ENCODE peak calls at places on chromosomes 4 and X, in nine cellular contexts. J is ovary, E is astrocyte of the hippocampus, Y is AG08396, T is dorsolateral prefrontal cortex, K is NCI-H345, I is left cardiac atrium, W is astrocyte, Z is AG04450. V is an unnamed sample.

GRCh38 chrX:74465424-74465823 is 44.1 kb downstream of the SLC16A2 start:
- DNase-seq in J (no peak), E (no peak), Y (no peak), T (no peak), K (no peak), I (no peak), W (no peak), Z (no peak), V (no peak)

GRCh38 chr4:56544573-56545131 is 39.1 kb downstream of the ARL9 start:
- DNase-seq in J (peak), E (peak), Y (peak), T (peak), K (peak), I (peak), W (peak), Z (peak), V (peak)

GRCh38 chr4:120869511-120870278 is 52.8 kb downstream of the PRDM5 start:
- DNase-seq in J (no peak), E (no peak), Y (no peak), T (no peak), K (peak), I (no peak), W (no peak), Z (no peak), V (no peak)

GRCh38 chr4:11904117-11904535 is 475.4 kb upstream of the HS3ST1 start:
- DNase-seq in J (peak), E (peak), Y (no peak), T (no peak), K (no peak), I (peak), W (peak), Z (no peak), V (no peak)

GRCh38 chr4:97593248-97593647 is 550.0 kb downstream of the STPG2 start:
- DNase-seq in J (no peak), E (no peak), Y (peak), T (no peak), K (no peak), I (no peak), W (no peak), Z (no peak), V (peak)

GRCh38 chr4:117560329-117560728 is 474.0 kb upstream of the NDST3 start:
- DNase-seq in J (no peak), E (peak), Y (no peak), T (no peak), K (no peak), I (no peak), W (peak), Z (peak), V (no peak)

GRCh38 chrX:26788402-26788998 is 572.5 kb downstream of the MAGEB5 start:
- DNase-seq in J (no peak), E (no peak), Y (no peak), T (no peak), K (no peak), I (no peak), W (no peak), Z (no peak), V (no peak)

GRCh38 chr4:163967263-163967662 is 472.8 kb downstream of the TMA16 start:
- DNase-seq in J (no peak), E (no peak), Y (no peak), T (no peak), K (no peak), I (no peak), W (no peak), Z (no peak), V (no peak)

GRCh38 chr4:63528592-63528991 is 880.7 kb downstream of the TECRL start:
- DNase-seq in J (no peak), E (no peak), Y (no peak), T (no peak), K (no peak), I (no peak), W (no peak), Z (no peak), V (no peak)

GRCh38 chrX:7586126-7586525 is 256.8 kb upstream of the VCX start:
- DNase-seq in J (no peak), E (peak), Y (peak), T (no peak), K (peak), I (no peak), W (peak), Z (no peak), V (no peak)

V was measured in pancreas.